ENCODE peak calls at places on chromosomes 16 and 17, in nine cellular contexts. W, J, D, V, N, U, L, E and T are unnamed samples.

GRCh38 chr17:42407289-42407836 is 15.7 kb downstream of the CAVIN1 start:
- DNase-seq in N (peak), E (peak), U (peak), W (peak), V (no peak), J (peak), L (peak), D (peak), T (peak)

GRCh38 chr16:58032710-58033293 is 7.2 kb downstream of the MMP15 start:
- DNase-seq in U (no peak), N (no peak), E (no peak), W (no peak), L (no peak), V (no peak), D (no peak), J (no peak), T (no peak)

GRCh38 chr17:82231312-82231561 is 2.4 kb downstream of the SLC16A3 start:
- DNase-seq in E (no peak), L (no peak), D (no peak), U (no peak), N (no peak), J (no peak), W (no peak), V (no peak), T (no peak)

GRCh38 chr16:88331989-88332920 is 50.5 kb upstream of the ZNF469 start:
- DNase-seq in L (no peak), D (no peak), E (no peak), V (no peak), N (no peak), W (no peak), J (peak), U (no peak), T (no peak)

GRCh38 chr17:65177901-65178300 is 40.7 kb downstream of the RGS9 start:
- DNase-seq in U (no peak), V (no peak), E (peak), L (no peak), N (no peak), J (no peak), W (no peak), D (no peak), T (no peak)

GRCh38 chr16:84356176-84356575 is 12.2 kb upstream of the ATP2C2 start:
- DNase-seq in L (no peak), W (no peak), N (no peak), V (no peak), E (no peak), D (no peak), U (no peak), J (no peak), T (no peak)

GRCh38 chr16:85028638-85029412 is 1.2 kb downstream of the KIAA0513 start:
- DNase-seq in J (peak), U (peak), N (peak), D (peak), V (peak), E (no peak), W (peak), L (peak), T (peak)

GRCh38 chr16:49856741-49857330 is 924 bp upstream of the ZNF423 start:
- DNase-seq in J (peak), W (no peak), U (peak), D (no peak), L (no peak), N (no peak), V (no peak), E (peak), T (no peak)

GRCh38 chr17:9224485-9224884 is 203.2 kb downstream of the NTN1 start:
- DNase-seq in J (no peak), V (no peak), D (no peak), N (no peak), L (no peak), W (no peak), E (no peak), U (no peak), T (no peak)

GRCh38 chr17:41813039-41813680 is 356 bp downstream of the FKBP10 start:
- DNase-seq in N (no peak), W (no peak), J (no peak), U (no peak), D (no peak), V (no peak), L (no peak), E (no peak), T (no peak)

GRCh38 chr17:76469076-76469990 is 1.9 kb downstream of the AANAT start:
- DNase-seq in W (no peak), L (no peak), U (no peak), N (no peak), V (no peak), D (no peak), J (no peak), E (no peak), T (no peak)

GRCh38 chr17:2892305-2892971 is 96.2 kb downstream of the RAP1GAP2 start:
- DNase-seq in D (no peak), J (no peak), L (no peak), N (no peak), U (no peak), V (no peak), E (no peak), W (no peak), T (no peak)

GRCh38 chr17:68103148-68103547 is 67.6 kb downstream of the KPNA2 start:
- DNase-seq in V (no peak), N (no peak), W (no peak), J (no peak), U (no peak), L (no peak), D (no peak), E (no peak), T (no peak)

GRCh38 chr17:39664581-39665561 is at the start of gene TCAP:
- DNase-seq in W (no peak), J (no peak), D (no peak), L (no peak), U (no peak), E (no peak), V (no peak), N (no peak), T (no peak)

GRCh38 chr17:1299729-1300579 is 20.5 kb downstream of the TRARG1 start:
- DNase-seq in E (no peak), N (no peak), J (no peak), V (no peak), U (no peak), D (no peak), W (no peak), L (no peak), T (no peak)

GRCh38 chr17:64130559-64131001 is 636 bp upstream of the ERN1 start:
- DNase-seq in U (peak), N (peak), E (peak), V (no peak), D (peak), L (peak), J (peak), W (no peak), T (no peak)

GRCh38 chr17:39236981-39237441 is 11.3 kb upstream of the STAC2 start:
- DNase-seq in N (no peak), U (no peak), E (no peak), L (no peak), D (no peak), V (no peak), J (no peak), W (no peak), T (no peak)

GRCh38 chr17:17072546-17072945 is 30.3 kb downstream of the MPRIP start:
- DNase-seq in L (no peak), U (no peak), J (peak), W (no peak), D (no peak), V (no peak), N (no peak), E (no peak), T (no peak)

GRCh38 chr16:75265911-75266701 is 14.7 kb upstream of the BCAR1 start:
- DNase-seq in E (peak), U (peak), V (no peak), D (no peak), N (no peak), J (peak), L (no peak), W (no peak), T (no peak)

GRCh38 chr17:41814195-41814594 is 1.4 kb downstream of the FKBP10 start:
- DNase-seq in L (no peak), D (no peak), V (no peak), J (no peak), E (no peak), N (no peak), U (no peak), W (no peak), T (no peak)

GRCh38 chr16:78460428-78460827 is 361.0 kb downstream of the WWOX start:
- DNase-seq in W (no peak), U (no peak), N (no peak), E (no peak), D (no peak), V (no peak), J (no peak), L (no peak), T (no peak)

GRCh38 chr16:87166321-87166720 is 150.9 kb downstream of the C16orf95 start:
- DNase-seq in D (no peak), E (no peak), N (no peak), J (no peak), V (no peak), L (no peak), U (no peak), W (no peak), T (no peak)

GRCh38 chr16:84844561-84845495 is 25.0 kb downstream of the CRISPLD2 start:
- DNase-seq in N (no peak), L (no peak), U (no peak), D (no peak), V (no peak), E (no peak), W (no peak), J (no peak), T (no peak)

GRCh38 chr16:13995194-13995593 is 75.2 kb downstream of the ERCC4 start:
- DNase-seq in L (no peak), U (no peak), J (no peak), D (no peak), V (no peak), E (no peak), N (no peak), W (no peak), T (no peak)

GRCh38 chr17:80822700-80823410 is 168.8 kb upstream of the CHMP6 start:
- DNase-seq in J (peak), U (no peak), W (no peak), L (no peak), E (no peak), D (no peak), V (no peak), N (no peak), T (no peak)

GRCh38 chr17:8248751-8249607 is at the start of gene PFAS:
- DNase-seq in J (peak), D (peak), N (peak), E (peak), W (peak), U (peak), L (peak), V (peak), T (peak)

GRCh38 chr17:27848941-27849340 is 44.2 kb downstream of the LYRM9 start:
- DNase-seq in U (no peak), J (no peak), V (no peak), E (no peak), L (no peak), W (no peak), N (no peak), D (no peak), T (no peak)

GRCh38 chr16:50367777-50368409 is 895 bp downstream of the BRD7 start:
- DNase-seq in L (no peak), V (no peak), U (no peak), N (no peak), J (no peak), D (no peak), E (no peak), W (no peak), T (no peak)

GRCh38 chr17:75808905-75809621 is 24.5 kb downstream of the UNK start:
- DNase-seq in J (peak), E (no peak), V (no peak), L (no peak), D (no peak), U (no peak), W (no peak), N (no peak), T (no peak)

GRCh38 chr17:81635431-81635830 is 1.5 kb downstream of the NPLOC4 start:
- DNase-seq in V (no peak), E (no peak), W (no peak), D (no peak), U (no peak), L (no peak), N (no peak), J (no peak), T (no peak)

GRCh38 chr17:6361733-6362132 is 73.2 kb downstream of the AIPL1 start:
- DNase-seq in W (no peak), E (peak), N (no peak), V (no peak), L (no peak), J (no peak), D (no peak), U (no peak), T (no peak)

GRCh38 chr16:7014756-7015155 is 317.9 kb upstream of the RBFOX1 start:
- DNase-seq in V (no peak), U (no peak), D (no peak), N (no peak), W (no peak), L (no peak), E (no peak), J (no peak), T (no peak)

GRCh38 chr17:2393954-2394749 is 6.7 kb downstream of the MNT start:
- DNase-seq in D (no peak), U (peak), N (no peak), J (peak), E (no peak), W (no peak), V (no peak), L (no peak), T (no peak)

GRCh38 chr17:17443173-17443572 is 33.6 kb upstream of the MED9 start:
- DNase-seq in N (no peak), L (no peak), V (no peak), J (no peak), E (no peak), W (no peak), D (no peak), U (no peak), T (no peak)

GRCh38 chr17:21458036-21458435 is 81.9 kb downstream of the KCNJ12 start:
- DNase-seq in U (no peak), W (no peak), J (no peak), V (no peak), E (no peak), L (no peak), N (no peak), D (no peak), T (no peak)

GRCh38 chr17:62715882-62716390 is 88.5 kb downstream of the MRC2 start:
- DNase-seq in E (no peak), D (no peak), U (no peak), W (no peak), L (no peak), V (no peak), J (peak), N (no peak), T (no peak)

GRCh38 chr16:55713103-55713502 is 57.3 kb downstream of the SLC6A2 start:
- DNase-seq in J (no peak), L (no peak), N (no peak), D (no peak), V (no peak), U (no peak), E (no peak), W (no peak), T (no peak)

GRCh38 chr16:55508941-55509920 is at the start of gene LPCAT2:
- DNase-seq in V (no peak), J (peak), N (no peak), W (no peak), L (peak), U (peak), E (no peak), D (no peak), T (no peak)

GRCh38 chr17:48626470-48627241 is 498 bp upstream of the HOXB9 start:
- DNase-seq in D (peak), L (peak), V (no peak), E (no peak), J (no peak), N (peak), U (peak), W (no peak), T (no peak)